ENCODE peak calls at places on chromosomes 16 and 17, in six cellular contexts. One of them, this sample, is unnamed.

GRCh38 chr16:87951550-87952538 is 610 bp downstream of the BANP start:
- DNase-seq in A549: no peak
- DNase-seq in ovary: no peak
- DNase-seq in sigmoid colon: no peak
- DNase-seq in endothelial cell of umbilical vein: peak; percentile 35
- DNase-seq in spleen: no peak
- DNase-seq in this sample: no peak

GRCh38 chr17:37671813-37672544 is 28.7 kb upstream of the DDX52 start:
- DNase-seq in A549: peak; percentile 83
- DNase-seq in spleen: no peak
- DNase-seq in sigmoid colon: no peak
- DNase-seq in ovary: no peak
- DNase-seq in endothelial cell of umbilical vein: no peak
- DNase-seq in this sample: no peak

GRCh38 chr17:63399856-63400255 is 46.2 kb downstream of the CYB561 start:
- DNase-seq in endothelial cell of umbilical vein: no peak
- DNase-seq in A549: no peak
- DNase-seq in ovary: peak; percentile 72
- DNase-seq in spleen: no peak
- DNase-seq in sigmoid colon: peak; percentile 91
- DNase-seq in this sample: no peak

GRCh38 chr16:51146256-51146924 is 4.7 kb downstream of the SALL1 start:
- DNase-seq in A549: no peak
- DNase-seq in spleen: no peak
- DNase-seq in endothelial cell of umbilical vein: no peak
- DNase-seq in ovary: no peak
- DNase-seq in sigmoid colon: no peak
- DNase-seq in this sample: no peak

GRCh38 chr16:84143784-84144199 is 1.2 kb downstream of the HSDL1 start:
- DNase-seq in sigmoid colon: no peak
- DNase-seq in A549: no peak
- DNase-seq in endothelial cell of umbilical vein: no peak
- DNase-seq in spleen: no peak
- DNase-seq in ovary: no peak
- DNase-seq in this sample: peak; percentile 37

GRCh38 chr16:11744075-11744470 is 1.4 kb upstream of the TXNDC11 start:
- DNase-seq in A549: no peak
- DNase-seq in sigmoid colon: no peak
- DNase-seq in ovary: no peak
- DNase-seq in spleen: no peak
- DNase-seq in endothelial cell of umbilical vein: no peak
- DNase-seq in this sample: no peak

GRCh38 chr17:44203731-44204452 is 4.2 kb upstream of the ATXN7L3 start:
- DNase-seq in sigmoid colon: no peak
- DNase-seq in ovary: no peak
- DNase-seq in endothelial cell of umbilical vein: peak; percentile 56
- DNase-seq in A549: peak; percentile 64
- DNase-seq in spleen: no peak
- DNase-seq in this sample: peak; percentile 31

GRCh38 chr17:55720917-55721836 is 1.5 kb downstream of the TMEM100 start:
- DNase-seq in sigmoid colon: no peak
- DNase-seq in spleen: no peak
- DNase-seq in endothelial cell of umbilical vein: no peak
- DNase-seq in ovary: no peak
- DNase-seq in A549: no peak
- DNase-seq in this sample: no peak

GRCh38 chr17:64061157-64061898 is 40.9 kb upstream of the ICAM2 start:
- DNase-seq in endothelial cell of umbilical vein: peak; percentile 92
- DNase-seq in sigmoid colon: no peak
- DNase-seq in A549: no peak
- DNase-seq in spleen: no peak
- DNase-seq in ovary: no peak
- DNase-seq in this sample: no peak

GRCh38 chr16:14043278-14043677 is 27.8 kb upstream of the MRTFB start:
- DNase-seq in spleen: no peak
- DNase-seq in A549: no peak
- DNase-seq in sigmoid colon: no peak
- DNase-seq in ovary: no peak
- DNase-seq in endothelial cell of umbilical vein: no peak
- DNase-seq in this sample: no peak

GRCh38 chr17:75487351-75488070 is 27.8 kb downstream of the CASKIN2 start:
- DNase-seq in endothelial cell of umbilical vein: no peak
- DNase-seq in A549: no peak
- DNase-seq in spleen: peak; percentile 90
- DNase-seq in ovary: no peak
- DNase-seq in sigmoid colon: peak; percentile 64
- DNase-seq in this sample: no peak

DNA sequence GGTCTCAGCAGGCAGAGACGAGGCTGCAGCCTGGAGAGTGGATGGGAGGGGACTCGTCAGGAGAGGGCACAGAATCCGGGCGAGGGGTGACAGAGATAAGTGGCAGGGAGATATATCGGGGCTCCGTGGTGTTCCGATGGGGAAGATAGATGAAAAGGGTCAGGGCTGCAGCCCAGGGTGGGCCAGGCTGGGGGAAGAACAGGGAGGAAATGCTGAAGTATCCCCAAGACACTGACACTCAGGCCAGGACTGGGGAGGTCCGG is 2.1 kb downstream of the LGALS3BP start:
- DNase-seq in A549: no peak
- DNase-seq in spleen: no peak
- DNase-seq in ovary: no peak
- DNase-seq in sigmoid colon: no peak
- DNase-seq in endothelial cell of umbilical vein: no peak
- DNase-seq in this sample: no peak
- H3K27ac ChIP-seq in A549: no peak overlapping the region
- H3K27ac ChIP-seq in spleen: peak overlapping the region; percentile 1
- H3K27ac ChIP-seq in ovary: peak overlapping the region; percentile 57
- H3K27ac ChIP-seq in sigmoid colon: peak overlapping the region; percentile 72
- H3K27ac ChIP-seq in endothelial cell of umbilical vein: no peak overlapping the region
- H3K27ac ChIP-seq in this sample: no peak overlapping the region

GRCh38 chr17:78735832-78736525 is 46.1 kb downstream of the CYTH1 start:
- DNase-seq in sigmoid colon: no peak
- DNase-seq in endothelial cell of umbilical vein: peak; percentile 61
- DNase-seq in ovary: no peak
- DNase-seq in spleen: no peak
- DNase-seq in A549: no peak
- DNase-seq in this sample: no peak
- TF ChIP-seq POLR2A in sigmoid colon: no peak
- TF ChIP-seq POLR2A in endothelial cell of umbilical vein: no peak
- TF ChIP-seq POLR2A in ovary: no peak
- TF ChIP-seq POLR2A in spleen: no peak
- TF ChIP-seq POLR2A in A549: no peak
- TF ChIP-seq POLR2A in this sample: no peak

GRCh38 chr17:29616300-29617048 is 6.2 kb downstream of the CORO6 start:
- DNase-seq in sigmoid colon: no peak
- DNase-seq in ovary: no peak
- DNase-seq in spleen: no peak
- DNase-seq in endothelial cell of umbilical vein: no peak
- DNase-seq in A549: no peak
- DNase-seq in this sample: no peak

GRCh38 chr17:29613856-29614255 is 8.9 kb downstream of the CORO6 start:
- DNase-seq in endothelial cell of umbilical vein: no peak
- DNase-seq in sigmoid colon: peak; percentile 70
- DNase-seq in spleen: no peak
- DNase-seq in ovary: no peak
- DNase-seq in A549: no peak
- DNase-seq in this sample: no peak

GRCh38 chr17:29615492-29616299 is 7.0 kb downstream of the CORO6 start:
- DNase-seq in A549: peak; percentile 74
- DNase-seq in ovary: peak; percentile 75
- DNase-seq in endothelial cell of umbilical vein: peak; percentile 87
- DNase-seq in spleen: peak; percentile 97
- DNase-seq in sigmoid colon: peak; percentile 94
- DNase-seq in this sample: peak; percentile 82

GRCh38 chr17:29614345-29615047 is 8.2 kb downstream of the CORO6 start:
- DNase-seq in A549: no peak
- DNase-seq in endothelial cell of umbilical vein: no peak
- DNase-seq in spleen: peak; percentile 78
- DNase-seq in ovary: no peak
- DNase-seq in sigmoid colon: no peak
- DNase-seq in this sample: no peak

GRCh38 chr17:29615048-29615385 is 7.7 kb downstream of the CORO6 start:
- DNase-seq in sigmoid colon: no peak
- DNase-seq in endothelial cell of umbilical vein: no peak
- DNase-seq in ovary: no peak
- DNase-seq in spleen: peak; percentile 87
- DNase-seq in A549: no peak
- DNase-seq in this sample: no peak
- TF ChIP-seq CTCF in sigmoid colon: no peak
- TF ChIP-seq CTCF in endothelial cell of umbilical vein: no peak
- TF ChIP-seq CTCF in ovary: no peak
- TF ChIP-seq CTCF in spleen: no peak
- TF ChIP-seq CTCF in A549: no peak
- TF ChIP-seq CTCF in this sample: no peak

GRCh38 chr16:15946257-15947044 is 3.0 kb upstream of the ABCC1 start:
- DNase-seq in spleen: peak; percentile 32
- DNase-seq in sigmoid colon: peak; percentile 33
- DNase-seq in endothelial cell of umbilical vein: peak; percentile 50
- DNase-seq in ovary: no peak
- DNase-seq in A549: peak; percentile 83
- DNase-seq in this sample: no peak
- H3K27ac ChIP-seq in spleen: no peak overlapping the region
- H3K27ac ChIP-seq in sigmoid colon: peak overlapping the region; percentile 33
- H3K27ac ChIP-seq in endothelial cell of umbilical vein: no peak overlapping the region
- H3K27ac ChIP-seq in ovary: no peak overlapping the region
- H3K27ac ChIP-seq in A549: peak overlapping the region; percentile 100
- H3K27ac ChIP-seq in this sample: no peak overlapping the region

GRCh38 chr16:69822174-69822935 is 60.2 kb downstream of the WWP2 start:
- DNase-seq in A549: no peak
- DNase-seq in ovary: no peak
- DNase-seq in spleen: no peak
- DNase-seq in endothelial cell of umbilical vein: no peak
- DNase-seq in sigmoid colon: no peak
- DNase-seq in this sample: no peak

GRCh38 chr16:69821844-69822173 is 59.7 kb downstream of the WWP2 start:
- DNase-seq in sigmoid colon: no peak
- DNase-seq in ovary: no peak
- DNase-seq in endothelial cell of umbilical vein: no peak
- DNase-seq in A549: no peak
- DNase-seq in spleen: no peak
- DNase-seq in this sample: no peak

GRCh38 chr16:69827527-69827926 is 65.4 kb downstream of the WWP2 start:
- DNase-seq in spleen: no peak
- DNase-seq in ovary: no peak
- DNase-seq in sigmoid colon: no peak
- DNase-seq in endothelial cell of umbilical vein: no peak
- DNase-seq in A549: no peak
- DNase-seq in this sample: peak; percentile 6

GRCh38 chr16:69820926-69821541 is 58.9 kb downstream of the WWP2 start:
- DNase-seq in ovary: no peak
- DNase-seq in sigmoid colon: no peak
- DNase-seq in A549: no peak
- DNase-seq in endothelial cell of umbilical vein: no peak
- DNase-seq in spleen: no peak
- DNase-seq in this sample: peak; percentile 73

GRCh38 chr16:69823831-69824563 is 61.9 kb downstream of the WWP2 start:
- DNase-seq in endothelial cell of umbilical vein: peak; percentile 27
- DNase-seq in sigmoid colon: peak; percentile 85
- DNase-seq in spleen: peak; percentile 84
- DNase-seq in A549: no peak
- DNase-seq in ovary: peak; percentile 89
- DNase-seq in this sample: peak; percentile 56
- TF ChIP-seq POLR2A in endothelial cell of umbilical vein: no peak
- TF ChIP-seq POLR2A in sigmoid colon: no peak
- TF ChIP-seq POLR2A in spleen: no peak
- TF ChIP-seq POLR2A in A549: no peak
- TF ChIP-seq POLR2A in ovary: no peak
- TF ChIP-seq POLR2A in this sample: no peak

GRCh38 chr17:10879110-10879509 is 41.2 kb upstream of the PIRT start:
- DNase-seq in spleen: no peak
- DNase-seq in sigmoid colon: no peak
- DNase-seq in A549: no peak
- DNase-seq in ovary: no peak
- DNase-seq in endothelial cell of umbilical vein: no peak
- DNase-seq in this sample: no peak
- TF ChIP-seq CTCF in spleen: no peak
- TF ChIP-seq CTCF in sigmoid colon: no peak
- TF ChIP-seq CTCF in A549: peak; percentile 19
- TF ChIP-seq CTCF in ovary: no peak
- TF ChIP-seq CTCF in endothelial cell of umbilical vein: no peak
- TF ChIP-seq CTCF in this sample: no peak

GRCh38 chr17:16282522-16282921 is 65.5 kb downstream of the PIGL start:
- DNase-seq in A549: no peak
- DNase-seq in ovary: no peak
- DNase-seq in spleen: no peak
- DNase-seq in endothelial cell of umbilical vein: peak; percentile 41
- DNase-seq in sigmoid colon: no peak
- DNase-seq in this sample: no peak
- H3K27ac ChIP-seq in A549: peak overlapping the region; percentile 58
- H3K27ac ChIP-seq in ovary: no peak overlapping the region
- H3K27ac ChIP-seq in spleen: no peak overlapping the region
- H3K27ac ChIP-seq in endothelial cell of umbilical vein: no peak overlapping the region
- H3K27ac ChIP-seq in sigmoid colon: no peak overlapping the region
- H3K27ac ChIP-seq in this sample: no peak overlapping the region